ENCODE peak calls at places on chromosome 9, in five cellular contexts. One of them, this sample, is unnamed.

GRCh38 chr9:89436963-89437625 is 60.8 kb downstream of the SEMA4D start:
- DNase-seq in GM23338: no peak
- DNase-seq in aorta: no peak
- DNase-seq in brain microvascular endothelial cell: no peak
- DNase-seq in adrenal gland: no peak
- DNase-seq in this sample: no peak

GRCh38 chr9:117247271-117247670 is 167.6 kb downstream of the ASTN2 start:
- DNase-seq in aorta: no peak
- DNase-seq in GM23338: peak; percentile 67
- DNase-seq in adrenal gland: no peak
- DNase-seq in brain microvascular endothelial cell: no peak
- DNase-seq in this sample: peak; percentile 15

GRCh38 chr9:32716955-32717354 is 66.4 kb upstream of the TMEM215 start:
- DNase-seq in GM23338: no peak
- DNase-seq in brain microvascular endothelial cell: no peak
- DNase-seq in adrenal gland: no peak
- DNase-seq in aorta: no peak
- DNase-seq in this sample: no peak

GRCh38 chr9:132947751-132948150 is 3.3 kb upstream of the TSC1 start:
- DNase-seq in brain microvascular endothelial cell: no peak
- DNase-seq in adrenal gland: no peak
- DNase-seq in GM23338: no peak
- DNase-seq in aorta: no peak
- DNase-seq in this sample: no peak

GRCh38 chr9:109167716-109168115 is 667 bp upstream of the FRRS1L start:
- DNase-seq in adrenal gland: no peak
- DNase-seq in brain microvascular endothelial cell: no peak
- DNase-seq in GM23338: no peak
- DNase-seq in aorta: no peak
- DNase-seq in this sample: no peak

GRCh38 chr9:73736266-73736665 is 584.6 kb downstream of the ANXA1 start:
- DNase-seq in aorta: no peak
- DNase-seq in GM23338: no peak
- DNase-seq in brain microvascular endothelial cell: no peak
- DNase-seq in adrenal gland: no peak
- DNase-seq in this sample: peak; percentile 10

GRCh38 chr9:16316911-16317817 is 553.3 kb downstream of the BNC2 start:
- DNase-seq in GM23338: no peak
- DNase-seq in aorta: no peak
- DNase-seq in adrenal gland: no peak
- DNase-seq in brain microvascular endothelial cell: no peak
- DNase-seq in this sample: no peak

GRCh38 chr9:72478993-72479392 is 42.4 kb upstream of the TMC1 start:
- DNase-seq in adrenal gland: no peak
- DNase-seq in GM23338: no peak
- DNase-seq in brain microvascular endothelial cell: no peak
- DNase-seq in aorta: no peak
- DNase-seq in this sample: no peak

GRCh38 chr9:116501871-116502270 is 185.2 kb upstream of the TRIM32 start:
- DNase-seq in adrenal gland: no peak
- DNase-seq in GM23338: no peak
- DNase-seq in brain microvascular endothelial cell: peak; percentile 25
- DNase-seq in aorta: no peak
- DNase-seq in this sample: no peak

GRCh38 chr9:86796671-86797070 is 150.6 kb downstream of the GAS1 start:
- DNase-seq in aorta: no peak
- DNase-seq in brain microvascular endothelial cell: no peak
- DNase-seq in GM23338: no peak
- DNase-seq in adrenal gland: no peak
- DNase-seq in this sample: no peak

GRCh38 chr9:29691758-29692407 is 2118.6 kb upstream of the C9orf72 start:
- DNase-seq in aorta: no peak
- DNase-seq in adrenal gland: peak; percentile 19
- DNase-seq in brain microvascular endothelial cell: peak; percentile 7
- DNase-seq in GM23338: peak; percentile 92
- DNase-seq in this sample: peak; percentile 62

GRCh38 chr9:28941856-28942255 is 1368.6 kb upstream of the C9orf72 start:
- DNase-seq in GM23338: peak; percentile 47
- DNase-seq in adrenal gland: no peak
- DNase-seq in aorta: no peak
- DNase-seq in brain microvascular endothelial cell: no peak
- DNase-seq in this sample: no peak

GRCh38 chr9:136430591-136431234 is 8.9 kb downstream of the INPP5E start:
- DNase-seq in brain microvascular endothelial cell: no peak
- DNase-seq in aorta: no peak
- DNase-seq in adrenal gland: no peak
- DNase-seq in GM23338: no peak
- DNase-seq in this sample: no peak

GRCh38 chr9:93960221-93960970 is 5.2 kb upstream of the BARX1 start:
- DNase-seq in GM23338: peak; percentile 75
- DNase-seq in brain microvascular endothelial cell: no peak
- DNase-seq in adrenal gland: no peak
- DNase-seq in aorta: no peak
- DNase-seq in this sample: no peak

GRCh38 chr9:136773386-136774044 is 9.2 kb upstream of the LCN15 start:
- DNase-seq in adrenal gland: no peak
- DNase-seq in brain microvascular endothelial cell: no peak
- DNase-seq in GM23338: peak; percentile 89
- DNase-seq in aorta: peak; percentile 53
- DNase-seq in this sample: peak; percentile 69

GRCh38 chr9:34796924-34797323 is 87.0 kb upstream of the CCL21 start:
- DNase-seq in aorta: no peak
- DNase-seq in brain microvascular endothelial cell: no peak
- DNase-seq in GM23338: peak; percentile 66
- DNase-seq in adrenal gland: no peak
- DNase-seq in this sample: peak; percentile 8

GRCh38 chr9:138022121-138022741 is 144.6 kb downstream of the CACNA1B start:
- DNase-seq in aorta: no peak
- DNase-seq in adrenal gland: peak; percentile 31
- DNase-seq in GM23338: peak; percentile 88
- DNase-seq in brain microvascular endothelial cell: no peak
- DNase-seq in this sample: no peak

GRCh38 chr9:138021251-138022056 is 143.9 kb downstream of the CACNA1B start:
- DNase-seq in aorta: peak; percentile 38
- DNase-seq in GM23338: no peak
- DNase-seq in brain microvascular endothelial cell: no peak
- DNase-seq in adrenal gland: no peak
- DNase-seq in this sample: no peak

GRCh38 chr9:138023394-138024124 is 146.0 kb downstream of the CACNA1B start:
- DNase-seq in GM23338: peak; percentile 62
- DNase-seq in aorta: no peak
- DNase-seq in adrenal gland: no peak
- DNase-seq in brain microvascular endothelial cell: no peak
- DNase-seq in this sample: no peak

GRCh38 chr9:138024131-138024530 is 146.5 kb downstream of the CACNA1B start:
- DNase-seq in brain microvascular endothelial cell: no peak
- DNase-seq in GM23338: no peak
- DNase-seq in adrenal gland: no peak
- DNase-seq in aorta: no peak
- DNase-seq in this sample: no peak

DNA sequence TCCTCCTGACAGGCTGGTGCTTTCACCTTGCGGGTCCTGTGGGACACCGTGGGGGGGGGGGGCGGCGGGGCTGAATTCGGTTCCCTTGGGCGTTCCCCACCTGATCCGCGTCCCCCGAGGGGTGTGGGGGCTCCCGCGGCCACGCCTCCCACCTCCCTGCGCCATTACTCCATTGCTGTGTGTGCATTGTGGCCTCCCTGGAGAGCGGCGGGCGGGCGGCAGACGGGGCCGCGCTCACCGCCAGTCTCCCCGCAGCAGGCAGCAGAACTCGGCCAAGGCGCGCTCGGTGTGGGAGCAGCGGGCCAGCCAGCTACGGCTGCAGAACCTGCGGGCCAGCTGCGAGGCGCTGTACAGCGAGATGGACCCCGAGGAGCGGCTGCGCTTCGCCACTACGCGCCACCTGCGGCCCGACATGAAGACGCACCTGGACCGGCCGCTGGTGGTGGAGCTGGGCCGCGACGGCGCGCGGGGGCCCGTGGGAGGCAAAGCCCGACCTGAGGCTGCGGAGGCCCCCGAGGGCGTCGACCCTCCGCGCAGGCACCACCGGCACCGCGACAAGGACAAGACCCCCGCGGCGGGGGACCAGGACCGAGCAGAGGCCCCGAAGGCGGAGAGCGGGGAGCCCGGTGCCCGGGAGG is 145.3 kb downstream of the CACNA1B start:
- DNase-seq in adrenal gland: no peak
- DNase-seq in GM23338: peak; percentile 73
- DNase-seq in aorta: no peak
- DNase-seq in brain microvascular endothelial cell: no peak
- DNase-seq in this sample: no peak
- H3K4me3 ChIP-seq in adrenal gland: no peak overlapping the region
- H3K4me3 ChIP-seq in GM23338: peak overlapping the region; percentile 61
- H3K4me3 ChIP-seq in aorta: no peak overlapping the region
- H3K4me3 ChIP-seq in brain microvascular endothelial cell: no peak overlapping the region
- H3K4me3 ChIP-seq in this sample: no peak overlapping the region

GRCh38 chr9:114643001-114643400 is 14.6 kb downstream of the TEX53 start:
- DNase-seq in GM23338: no peak
- DNase-seq in aorta: no peak
- DNase-seq in adrenal gland: no peak
- DNase-seq in brain microvascular endothelial cell: no peak
- DNase-seq in this sample: no peak

GRCh38 chr9:114638441-114638840 is 19.2 kb downstream of the TEX53 start:
- DNase-seq in GM23338: no peak
- DNase-seq in aorta: no peak
- DNase-seq in brain microvascular endothelial cell: no peak
- DNase-seq in adrenal gland: no peak
- DNase-seq in this sample: no peak

GRCh38 chr9:114643906-114644305 is 13.7 kb downstream of the TEX53 start:
- DNase-seq in aorta: no peak
- DNase-seq in adrenal gland: no peak
- DNase-seq in GM23338: no peak
- DNase-seq in brain microvascular endothelial cell: no peak
- DNase-seq in this sample: no peak

DNA sequence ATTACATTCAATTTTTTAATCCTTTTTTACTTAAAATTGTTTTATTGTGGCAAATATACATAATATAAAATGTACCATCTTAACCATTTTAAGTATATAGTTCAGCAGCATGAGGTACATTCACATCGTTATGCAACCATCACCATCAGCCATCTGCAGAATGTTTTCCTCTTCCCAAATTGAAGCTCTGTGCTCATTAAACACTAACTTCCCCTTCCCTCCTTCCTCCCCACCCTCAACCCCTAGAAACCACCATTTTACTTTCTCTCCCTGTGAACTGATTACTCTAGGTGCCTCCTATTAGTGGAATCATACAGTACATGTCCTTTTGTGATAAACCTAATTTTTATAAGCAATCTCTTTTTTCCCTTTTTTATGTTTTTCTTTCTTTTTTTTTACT is 15.6 kb downstream of the TEX53 start:
- DNase-seq in adrenal gland: no peak
- DNase-seq in aorta: no peak
- DNase-seq in brain microvascular endothelial cell: no peak
- DNase-seq in GM23338: no peak
- DNase-seq in this sample: no peak
- H3K27ac ChIP-seq in adrenal gland: no peak overlapping the region
- H3K27ac ChIP-seq in aorta: no peak overlapping the region
- H3K27ac ChIP-seq in brain microvascular endothelial cell: no peak overlapping the region
- H3K27ac ChIP-seq in GM23338: no peak overlapping the region
- H3K27ac ChIP-seq in this sample: no peak overlapping the region

GRCh38 chr9:130110596-130111021 is 56.9 kb downstream of the GPR107 start:
- DNase-seq in brain microvascular endothelial cell: peak; percentile 19
- DNase-seq in adrenal gland: peak; percentile 43
- DNase-seq in GM23338: no peak
- DNase-seq in aorta: no peak
- DNase-seq in this sample: no peak

GRCh38 chr9:130107955-130108354 is 54.2 kb downstream of the GPR107 start:
- DNase-seq in adrenal gland: no peak
- DNase-seq in brain microvascular endothelial cell: no peak
- DNase-seq in aorta: no peak
- DNase-seq in GM23338: no peak
- DNase-seq in this sample: no peak

GRCh38 chr9:130112244-130113151 is 58.8 kb downstream of the GPR107 start:
- DNase-seq in GM23338: no peak
- DNase-seq in adrenal gland: peak; percentile 54
- DNase-seq in brain microvascular endothelial cell: peak; percentile 33
- DNase-seq in aorta: no peak
- DNase-seq in this sample: no peak

GRCh38 chr9:130111805-130112204 is 58.1 kb downstream of the GPR107 start:
- DNase-seq in brain microvascular endothelial cell: no peak
- DNase-seq in aorta: no peak
- DNase-seq in GM23338: no peak
- DNase-seq in adrenal gland: no peak
- DNase-seq in this sample: no peak

GRCh38 chr9:130110166-130110565 is 56.5 kb downstream of the GPR107 start:
- DNase-seq in brain microvascular endothelial cell: no peak
- DNase-seq in aorta: no peak
- DNase-seq in GM23338: peak; percentile 62
- DNase-seq in adrenal gland: no peak
- DNase-seq in this sample: no peak
- H3K36me3 ChIP-seq in brain microvascular endothelial cell: peaks cover 15% of the 10 kb centered on the region
- H3K36me3 ChIP-seq in aorta: peaks cover 11% of the 10 kb centered on the region
- H3K36me3 ChIP-seq in GM23338: peaks cover 7% of the 10 kb centered on the region
- H3K36me3 ChIP-seq in adrenal gland: no peaks in the 10 kb centered on the region
- H3K36me3 ChIP-seq in this sample: peaks cover 24% of the 10 kb centered on the region

DNA sequence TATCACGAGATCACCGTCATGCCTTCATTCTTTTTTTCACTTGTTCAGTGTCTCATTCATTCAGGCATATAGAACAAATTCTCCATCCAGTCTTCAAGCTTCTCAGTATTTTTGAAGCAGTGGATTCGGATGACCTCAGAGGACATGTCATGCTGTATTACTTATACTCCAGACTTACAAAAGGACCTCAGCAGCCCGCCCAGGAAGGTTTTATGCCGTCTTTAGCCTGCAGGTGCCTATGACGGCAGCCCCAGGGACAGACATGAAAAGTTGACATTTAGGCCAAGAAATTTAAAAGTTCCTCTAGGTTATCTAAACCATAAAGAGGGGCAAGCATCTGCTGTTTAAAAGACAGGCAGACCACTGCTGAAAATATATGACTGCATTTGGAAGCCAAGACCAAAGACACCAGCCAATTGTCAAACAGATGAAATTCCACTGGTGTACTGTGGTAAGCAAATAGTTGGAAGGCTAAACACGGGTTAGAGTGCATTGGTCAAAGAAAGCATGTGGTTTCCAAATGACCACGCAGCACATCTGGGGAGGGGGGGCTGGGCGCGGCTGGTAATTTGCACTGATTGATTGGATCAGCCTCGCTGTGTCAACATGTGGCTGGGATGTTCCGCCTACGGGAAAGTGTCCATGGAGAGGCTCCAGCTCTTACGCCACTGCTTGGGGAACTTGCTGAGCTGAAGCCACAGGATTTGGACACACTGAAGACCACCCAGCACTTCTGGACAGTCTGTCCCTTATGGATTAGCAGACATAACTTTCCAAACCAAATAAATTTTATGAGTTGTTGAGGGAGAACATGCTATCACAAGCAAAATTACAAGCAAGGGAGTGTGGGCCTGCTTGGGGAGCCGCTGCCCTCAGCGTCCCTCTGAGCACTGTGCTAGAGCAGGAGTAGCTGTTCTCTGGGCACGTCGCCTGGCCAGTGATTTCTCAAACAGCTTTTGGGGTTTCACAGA is 173.6 kb downstream of the FANCC start:
- DNase-seq in GM23338: no peak
- DNase-seq in brain microvascular endothelial cell: no peak
- DNase-seq in adrenal gland: peak; percentile 71
- DNase-seq in aorta: peak; percentile 85
- DNase-seq in this sample: peak; percentile 90
- H3K4me3 ChIP-seq in GM23338: no peak overlapping the region
- H3K4me3 ChIP-seq in brain microvascular endothelial cell: no peak overlapping the region
- H3K4me3 ChIP-seq in adrenal gland: no peak overlapping the region
- H3K4me3 ChIP-seq in aorta: no peak overlapping the region
- H3K4me3 ChIP-seq in this sample: no peak overlapping the region